ENCODE peak calls at places on chromosomes 5 and 9, in four cellular contexts. B is type B pancreatic cell, X is sciatic nerve, O is progenitor cell of endocrine pancreas. U is an unnamed sample.

GRCh38 chr9:35537898-35538297 is 48.0 kb downstream of the RUSC2 start:
- DNase-seq in O (no peak), X (no peak), B (no peak), U (no peak)

GRCh38 chr5:27516437-27516836 is 478.1 kb upstream of the CDH9 start:
- DNase-seq in X (no peak), B (no peak), O (no peak), U (no peak)

GRCh38 chr9:41229408-41230401 is 40.6 kb upstream of the ZNG1F start:
- DNase-seq in O (no peak), B (no peak), X (peak), U (no peak)

GRCh38 chr5:66406761-66407289 is 189.4 kb upstream of the MAST4 start:
- DNase-seq in B (no peak), X (no peak), O (no peak), U (no peak)

GRCh38 chr9:123058834-123059233 is 25.4 kb downstream of the GPR21 start:
- DNase-seq in X (no peak), O (no peak), B (no peak), U (no peak)

GRCh38 chr9:102714184-102714583 is 280.9 kb upstream of the CYLC2 start:
- DNase-seq in B (no peak), X (no peak), O (no peak), U (no peak)

GRCh38 chr9:131393622-131394463 is at the start of gene PRRC2B:
- DNase-seq in X (peak), O (peak), B (peak), U (peak)

GRCh38 chr5:6759401-6759800 is 46.2 kb downstream of the TENT4A start:
- DNase-seq in B (no peak), O (no peak), X (no peak), U (peak)

GRCh38 chr9:124212381-124213050 is 45.2 kb upstream of the NEK6 start:
- DNase-seq in B (no peak), O (no peak), X (peak), U (peak)

GRCh38 chr5:38827525-38827924 is 18.3 kb upstream of the OSMR start:
- DNase-seq in O (no peak), X (no peak), B (no peak), U (no peak)

GRCh38 chr5:119271758-119272730 is 83.8 kb upstream of the TNFAIP8 start:
- DNase-seq in B (no peak), X (no peak), O (no peak), U (no peak)

GRCh38 chr9:22097712-22098111 is 88.6 kb upstream of the CDKN2B start:
- DNase-seq in X (no peak), O (no peak), B (no peak), U (no peak)

GRCh38 chr9:80507611-80508010 is 935.8 kb downstream of the TLE4 start:
- DNase-seq in X (no peak), O (no peak), B (no peak), U (no peak)

GRCh38 chr5:107831612-107832395 is 161.1 kb upstream of the EFNA5 start:
- DNase-seq in X (no peak), O (no peak), B (no peak), U (peak)

GRCh38 chr5:131081371-131081770 is 83.7 kb downstream of the HINT1 start:
- DNase-seq in X (no peak), O (no peak), B (no peak), U (no peak)

GRCh38 chr5:175894251-175894650 is 22.9 kb downstream of the CPLX2 start:
- DNase-seq in X (no peak), O (no peak), B (no peak), U (no peak)

GRCh38 chr9:115393976-115394775 is 276.2 kb upstream of the TNC start:
- DNase-seq in X (no peak), O (no peak), B (no peak), U (no peak)

GRCh38 chr5:141565826-141566575 is 52.8 kb downstream of the DIAPH1 start:
- DNase-seq in B (no peak), X (no peak), O (no peak), U (no peak)

GRCh38 chr5:1190296-1190695 is 11.1 kb upstream of the SLC6A19 start:
- DNase-seq in O (no peak), X (no peak), B (no peak), U (peak)

GRCh38 chr5:169954786-169955185 is 25.5 kb downstream of the INSYN2B start:
- DNase-seq in X (no peak), B (no peak), O (no peak), U (no peak)

U was measured in MG63.